ENCODE peak calls at places on chromosomes 3 and 15, in five cellular contexts. Q is MCF 10A; F is brain microvascular endothelial cell; I is activated T-helper 1 cell treated with anti-CD3 and anti-CD28 coated beads, Interleukin-12 subunit alpha, Interleukin-12 subunit beta, Interleukin-2, Interleukin-4 antibody, amounts not matched to agents 30 ng/mL and 10 ng/mL and 1 ng/mL, durations not matched to agents 14 hours and 24 hours and 36 hours; M is ureter. X is an unnamed sample.

GRCh38 chr3:127461286-127461685 is 129.2 kb downstream of the TPRA1 start:
- DNase-seq in Q (no peak), F (no peak), I (no peak), M (no peak), X (no peak)

GRCh38 chr3:42080452-42080872 is 10.7 kb upstream of the TRAK1 start:
- DNase-seq in Q (peak), F (no peak), I (no peak), M (no peak), X (no peak)

GRCh38 chr15:87487484-87487883 is 769.1 kb downstream of the NTRK3 start:
- DNase-seq in Q (no peak), F (no peak), I (no peak), M (no peak), X (no peak)

GRCh38 chr3:19147905-19148767 is at the start of gene KCNH8:
- DNase-seq in Q (no peak), F (no peak), I (no peak), M (no peak), X (no peak)

GRCh38 chr3:184203526-184203925 is 17.5 kb downstream of the ABCF3 start:
- DNase-seq in Q (no peak), F (no peak), I (no peak), M (no peak), X (no peak)

GRCh38 chr3:49716691-49717538 is 2.6 kb downstream of the AMIGO3 start:
- DNase-seq in Q (no peak), F (no peak), I (no peak), M (peak), X (no peak)

GRCh38 chr3:27880969-27881892 is 159.1 kb upstream of the EOMES start:
- DNase-seq in Q (no peak), F (no peak), I (peak), M (no peak), X (no peak)

GRCh38 chr15:57611938-57612337 is 20.2 kb downstream of the MYZAP start:
- DNase-seq in Q (peak), F (no peak), I (no peak), M (peak), X (peak)

GRCh38 chr3:108342829-108343478 is 46.6 kb downstream of the HHLA2 start:
- DNase-seq in Q (no peak), F (peak), I (no peak), M (no peak), X (peak)

GRCh38 chr15:44729394-44729913 is 6.9 kb upstream of the TRIM69 start:
- DNase-seq in Q (peak), F (no peak), I (no peak), M (no peak), X (no peak)